ENCODE peak calls at places on chromosome 22, in ten cellular contexts. One of them, this sample, is unnamed.

GRCh38 chr22:47207846-47208554 is 445.6 kb downstream of the TBC1D22A start:
- DNase-seq in MM.1S: peak; percentile 49
- DNase-seq in GM12878: no peak
- DNase-seq in IMR-90: no peak
- DNase-seq in PC-3: no peak
- DNase-seq in neural progenitor cell: no peak
- DNase-seq in OCI-LY7: no peak
- DNase-seq in GM23248: no peak
- DNase-seq in HCT116: no peak
- DNase-seq in PC-9: no peak
- DNase-seq in this sample: no peak

GRCh38 chr22:24156146-24156914 is 25.0 kb upstream of the SUSD2 start:
- DNase-seq in MM.1S: peak; percentile 81
- DNase-seq in GM12878: no peak
- DNase-seq in IMR-90: peak; percentile 52
- DNase-seq in PC-3: peak; percentile 12
- DNase-seq in neural progenitor cell: peak; percentile 71
- DNase-seq in OCI-LY7: peak; percentile 76
- DNase-seq in GM23248: peak; percentile 91
- DNase-seq in HCT116: no peak
- DNase-seq in PC-9: no peak
- DNase-seq in this sample: peak; percentile 35

GRCh38 chr22:44133161-44133560 is 47.6 kb upstream of the PARVG start:
- DNase-seq in MM.1S: no peak
- DNase-seq in GM12878: no peak
- DNase-seq in IMR-90: no peak
- DNase-seq in PC-3: no peak
- DNase-seq in neural progenitor cell: no peak
- DNase-seq in OCI-LY7: no peak
- DNase-seq in GM23248: peak; percentile 78
- DNase-seq in HCT116: no peak
- DNase-seq in PC-9: no peak
- DNase-seq in this sample: no peak

GRCh38 chr22:44023404-44024287 is 456 bp upstream of the PARVB start:
- DNase-seq in MM.1S: peak; percentile 54
- DNase-seq in GM12878: no peak
- DNase-seq in IMR-90: peak; percentile 12
- DNase-seq in PC-3: peak; percentile 37
- DNase-seq in neural progenitor cell: peak; percentile 73
- DNase-seq in OCI-LY7: no peak
- DNase-seq in GM23248: peak; percentile 71
- DNase-seq in HCT116: no peak
- DNase-seq in PC-9: no peak
- DNase-seq in this sample: no peak

GRCh38 chr22:44964722-44965078 is 45.1 kb downstream of the PHF21B start:
- DNase-seq in MM.1S: no peak
- DNase-seq in GM12878: no peak
- DNase-seq in IMR-90: no peak
- DNase-seq in PC-3: no peak
- DNase-seq in neural progenitor cell: peak; percentile 30
- DNase-seq in OCI-LY7: no peak
- DNase-seq in GM23248: no peak
- DNase-seq in HCT116: no peak
- DNase-seq in PC-9: no peak
- DNase-seq in this sample: no peak

GRCh38 chr22:24731786-24732185 is 42.7 kb downstream of the PIWIL3 start:
- DNase-seq in MM.1S: no peak
- DNase-seq in GM12878: no peak
- DNase-seq in IMR-90: no peak
- DNase-seq in PC-3: no peak
- DNase-seq in neural progenitor cell: no peak
- DNase-seq in OCI-LY7: no peak
- DNase-seq in GM23248: no peak
- DNase-seq in HCT116: no peak
- DNase-seq in PC-9: no peak
- DNase-seq in this sample: no peak

GRCh38 chr22:43990044-43990443 is 34.1 kb upstream of the PARVB start:
- DNase-seq in MM.1S: no peak
- DNase-seq in GM12878: no peak
- DNase-seq in IMR-90: no peak
- DNase-seq in PC-3: no peak
- DNase-seq in neural progenitor cell: no peak
- DNase-seq in OCI-LY7: no peak
- DNase-seq in GM23248: no peak
- DNase-seq in HCT116: no peak
- DNase-seq in PC-9: no peak
- DNase-seq in this sample: no peak

GRCh38 chr22:49373801-49374226 is 453.9 kb downstream of the BRD1 start:
- DNase-seq in MM.1S: no peak
- DNase-seq in GM12878: no peak
- DNase-seq in IMR-90: no peak
- DNase-seq in PC-3: no peak
- DNase-seq in neural progenitor cell: no peak
- DNase-seq in OCI-LY7: no peak
- DNase-seq in GM23248: no peak
- DNase-seq in HCT116: no peak
- DNase-seq in PC-9: no peak
- DNase-seq in this sample: no peak

GRCh38 chr22:46203590-46203980 is 46.5 kb downstream of the CDPF1 start:
- DNase-seq in MM.1S: no peak
- DNase-seq in GM12878: no peak
- DNase-seq in IMR-90: no peak
- DNase-seq in PC-3: no peak
- DNase-seq in neural progenitor cell: no peak
- DNase-seq in OCI-LY7: no peak
- DNase-seq in GM23248: no peak
- DNase-seq in HCT116: no peak
- DNase-seq in PC-9: no peak
- DNase-seq in this sample: no peak

GRCh38 chr22:22599248-22599647 is 40.2 kb upstream of the PRAME start:
- DNase-seq in MM.1S: no peak
- DNase-seq in GM12878: no peak
- DNase-seq in IMR-90: no peak
- DNase-seq in PC-3: no peak
- DNase-seq in neural progenitor cell: no peak
- DNase-seq in OCI-LY7: peak; percentile 17
- DNase-seq in GM23248: no peak
- DNase-seq in HCT116: no peak
- DNase-seq in PC-9: no peak
- DNase-seq in this sample: no peak

GRCh38 chr22:48362736-48363404 is 1464.8 kb downstream of the BRD1 start:
- DNase-seq in MM.1S: no peak
- DNase-seq in GM12878: no peak
- DNase-seq in IMR-90: no peak
- DNase-seq in PC-3: no peak
- DNase-seq in neural progenitor cell: no peak
- DNase-seq in OCI-LY7: no peak
- DNase-seq in GM23248: no peak
- DNase-seq in HCT116: no peak
- DNase-seq in PC-9: no peak
- DNase-seq in this sample: no peak
- H2AFZ ChIP-seq in MM.1S: no peak overlapping the region
- H2AFZ ChIP-seq in GM12878: no peak overlapping the region
- H2AFZ ChIP-seq in IMR-90: no peak overlapping the region
- H2AFZ ChIP-seq in PC-3: no peak overlapping the region
- H2AFZ ChIP-seq in neural progenitor cell: no peak overlapping the region
- H2AFZ ChIP-seq in OCI-LY7: no peak overlapping the region
- H2AFZ ChIP-seq in GM23248: no peak overlapping the region
- H2AFZ ChIP-seq in HCT116: no peak overlapping the region
- H2AFZ ChIP-seq in PC-9: no peak overlapping the region
- H2AFZ ChIP-seq in this sample: no peak overlapping the region

DNA sequence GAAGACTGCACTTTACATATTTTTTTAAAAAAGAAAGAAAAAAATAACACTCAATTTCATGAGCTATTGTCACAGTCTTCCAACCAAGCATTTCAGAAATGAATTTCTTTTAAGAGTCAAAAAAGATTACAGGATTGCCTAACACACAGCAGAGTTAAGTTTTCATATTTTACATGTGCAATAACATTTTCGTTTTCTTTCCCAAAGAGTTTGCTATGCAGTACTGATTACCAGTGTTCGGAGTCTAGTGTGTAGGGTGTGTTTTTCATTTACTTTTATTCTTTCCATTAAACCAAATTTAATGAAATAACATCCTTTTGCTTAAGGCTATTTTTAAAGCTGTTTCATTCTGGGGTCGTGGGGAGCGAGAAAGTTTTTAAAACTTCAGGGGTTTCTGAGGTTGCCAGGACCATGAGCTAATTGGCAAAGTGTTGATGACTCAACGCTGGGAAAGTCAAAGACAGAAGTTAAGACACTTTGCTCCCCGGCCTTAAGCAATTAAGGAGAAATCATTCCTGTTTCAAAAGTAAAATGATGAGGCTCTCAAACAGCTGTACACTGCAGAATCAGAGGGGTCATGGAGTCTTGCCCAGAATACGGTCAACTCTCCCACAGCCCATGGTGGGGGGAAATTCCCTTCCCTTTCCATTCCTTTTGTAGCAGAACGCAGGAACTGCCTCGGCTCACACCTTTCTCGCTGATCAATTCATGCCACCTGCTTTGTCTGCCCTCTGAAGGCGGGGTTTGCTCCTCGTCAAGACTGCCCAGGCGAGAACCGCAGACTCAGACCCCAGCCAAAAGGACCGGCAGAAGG is 53.0 kb downstream of the MN1 start:
- DNase-seq in MM.1S: no peak
- DNase-seq in GM12878: no peak
- DNase-seq in IMR-90: peak; percentile 58
- DNase-seq in PC-3: no peak
- DNase-seq in neural progenitor cell: peak; percentile 66
- DNase-seq in OCI-LY7: no peak
- DNase-seq in GM23248: peak; percentile 87
- DNase-seq in HCT116: no peak
- DNase-seq in PC-9: no peak
- DNase-seq in this sample: peak; percentile 31
- H3K27ac ChIP-seq in MM.1S: no peak overlapping the region
- H3K27ac ChIP-seq in GM12878: no peak overlapping the region
- H3K27ac ChIP-seq in IMR-90: peak overlapping the region; percentile 45
- H3K27ac ChIP-seq in PC-3: no peak overlapping the region
- H3K27ac ChIP-seq in neural progenitor cell: no peak overlapping the region
- H3K27ac ChIP-seq in OCI-LY7: no peak overlapping the region
- H3K27ac ChIP-seq in GM23248: peak overlapping the region; percentile 83
- H3K27ac ChIP-seq in HCT116: no peak overlapping the region
- H3K27ac ChIP-seq in PC-9: no peak overlapping the region
- H3K27ac ChIP-seq in this sample: peak overlapping the region; percentile 53

GRCh38 chr22:17370036-17370765 is 941 bp downstream of the CECR2 start:
- DNase-seq in MM.1S: no peak
- DNase-seq in GM12878: no peak
- DNase-seq in IMR-90: no peak
- DNase-seq in PC-3: no peak
- DNase-seq in neural progenitor cell: peak; percentile 76
- DNase-seq in OCI-LY7: no peak
- DNase-seq in GM23248: no peak
- DNase-seq in HCT116: no peak
- DNase-seq in PC-9: no peak
- DNase-seq in this sample: no peak

GRCh38 chr22:17369553-17370035 is 334 bp downstream of the CECR2 start:
- DNase-seq in MM.1S: peak; percentile 41
- DNase-seq in GM12878: no peak
- DNase-seq in IMR-90: no peak
- DNase-seq in PC-3: no peak
- DNase-seq in neural progenitor cell: peak; percentile 88
- DNase-seq in OCI-LY7: peak; percentile 30
- DNase-seq in GM23248: peak; percentile 4
- DNase-seq in HCT116: no peak
- DNase-seq in PC-9: no peak
- DNase-seq in this sample: peak; percentile 57

GRCh38 chr22:17370766-17371181 is 1.5 kb downstream of the CECR2 start:
- DNase-seq in MM.1S: no peak
- DNase-seq in GM12878: no peak
- DNase-seq in IMR-90: no peak
- DNase-seq in PC-3: no peak
- DNase-seq in neural progenitor cell: no peak
- DNase-seq in OCI-LY7: no peak
- DNase-seq in GM23248: no peak
- DNase-seq in HCT116: no peak
- DNase-seq in PC-9: no peak
- DNase-seq in this sample: no peak

GRCh38 chr22:17373839-17374238 is 4.6 kb downstream of the CECR2 start:
- DNase-seq in MM.1S: no peak
- DNase-seq in GM12878: no peak
- DNase-seq in IMR-90: no peak
- DNase-seq in PC-3: no peak
- DNase-seq in neural progenitor cell: no peak
- DNase-seq in OCI-LY7: no peak
- DNase-seq in GM23248: no peak
- DNase-seq in HCT116: no peak
- DNase-seq in PC-9: no peak
- DNase-seq in this sample: no peak

GRCh38 chr22:17371446-17371845 is 2.2 kb downstream of the CECR2 start:
- DNase-seq in MM.1S: no peak
- DNase-seq in GM12878: no peak
- DNase-seq in IMR-90: no peak
- DNase-seq in PC-3: no peak
- DNase-seq in neural progenitor cell: no peak
- DNase-seq in OCI-LY7: no peak
- DNase-seq in GM23248: no peak
- DNase-seq in HCT116: no peak
- DNase-seq in PC-9: no peak
- DNase-seq in this sample: no peak
- H2AFZ ChIP-seq in MM.1S: no peak overlapping the region
- H2AFZ ChIP-seq in GM12878: no peak overlapping the region
- H2AFZ ChIP-seq in IMR-90: no peak overlapping the region
- H2AFZ ChIP-seq in PC-3: no peak overlapping the region
- H2AFZ ChIP-seq in neural progenitor cell: no peak overlapping the region
- H2AFZ ChIP-seq in OCI-LY7: no peak overlapping the region
- H2AFZ ChIP-seq in GM23248: no peak overlapping the region
- H2AFZ ChIP-seq in HCT116: no peak overlapping the region
- H2AFZ ChIP-seq in PC-9: no peak overlapping the region
- H2AFZ ChIP-seq in this sample: no peak overlapping the region

GRCh38 chr22:29706991-29707390 is 12.8 kb upstream of the CABP7 start:
- DNase-seq in MM.1S: no peak
- DNase-seq in GM12878: no peak
- DNase-seq in IMR-90: no peak
- DNase-seq in PC-3: no peak
- DNase-seq in neural progenitor cell: no peak
- DNase-seq in OCI-LY7: no peak
- DNase-seq in GM23248: no peak
- DNase-seq in HCT116: no peak
- DNase-seq in PC-9: no peak
- DNase-seq in this sample: no peak

GRCh38 chr22:29705651-29706050 is 14.2 kb upstream of the CABP7 start:
- DNase-seq in MM.1S: no peak
- DNase-seq in GM12878: no peak
- DNase-seq in IMR-90: no peak
- DNase-seq in PC-3: no peak
- DNase-seq in neural progenitor cell: no peak
- DNase-seq in OCI-LY7: no peak
- DNase-seq in GM23248: no peak
- DNase-seq in HCT116: no peak
- DNase-seq in PC-9: no peak
- DNase-seq in this sample: no peak

GRCh38 chr22:29706493-29706892 is 13.3 kb upstream of the CABP7 start:
- DNase-seq in MM.1S: no peak
- DNase-seq in GM12878: no peak
- DNase-seq in IMR-90: no peak
- DNase-seq in PC-3: no peak
- DNase-seq in neural progenitor cell: peak; percentile 55
- DNase-seq in OCI-LY7: no peak
- DNase-seq in GM23248: no peak
- DNase-seq in HCT116: no peak
- DNase-seq in PC-9: no peak
- DNase-seq in this sample: no peak

GRCh38 chr22:29710193-29710592 is 9.6 kb upstream of the CABP7 start:
- DNase-seq in MM.1S: no peak
- DNase-seq in GM12878: no peak
- DNase-seq in IMR-90: no peak
- DNase-seq in PC-3: no peak
- DNase-seq in neural progenitor cell: no peak
- DNase-seq in OCI-LY7: no peak
- DNase-seq in GM23248: no peak
- DNase-seq in HCT116: no peak
- DNase-seq in PC-9: no peak
- DNase-seq in this sample: no peak

GRCh38 chr22:29707471-29707870 is 12.3 kb upstream of the CABP7 start:
- DNase-seq in MM.1S: no peak
- DNase-seq in GM12878: no peak
- DNase-seq in IMR-90: no peak
- DNase-seq in PC-3: no peak
- DNase-seq in neural progenitor cell: no peak
- DNase-seq in OCI-LY7: no peak
- DNase-seq in GM23248: no peak
- DNase-seq in HCT116: no peak
- DNase-seq in PC-9: no peak
- DNase-seq in this sample: no peak
- H3K27ac ChIP-seq in MM.1S: no peak overlapping the region
- H3K27ac ChIP-seq in GM12878: no peak overlapping the region
- H3K27ac ChIP-seq in IMR-90: no peak overlapping the region
- H3K27ac ChIP-seq in PC-3: no peak overlapping the region
- H3K27ac ChIP-seq in neural progenitor cell: no peak overlapping the region
- H3K27ac ChIP-seq in OCI-LY7: no peak overlapping the region
- H3K27ac ChIP-seq in GM23248: no peak overlapping the region
- H3K27ac ChIP-seq in HCT116: no peak overlapping the region
- H3K27ac ChIP-seq in PC-9: no peak overlapping the region
- H3K27ac ChIP-seq in this sample: no peak overlapping the region

This sample was measured in neuronal stem cell.